ENCODE peak calls at places on chromosomes 3 and 15, in nine cellular contexts. E, Q, L, M, G, A, O, J and B are unnamed samples.
A peak's percentile ranks its signal among the peaks of the same experiment; 100 is the strongest.

GRCh38 chr3:141878812-141879211 is 2.4 kb downstream of the ATP1B3 start:
- DNase-seq in O (no peak), E (no peak), J (no peak), A (no peak), M (no peak), Q (no peak), G (no peak), L (no peak), B (no peak)

GRCh38 chr15:98648654-98649537 is 557 bp downstream of the IGF1R start:
- DNase-seq in O (no peak), G (peak; percentile 71), M (no peak), Q (no peak), L (peak; percentile 49), J (peak; percentile 53), A (peak; percentile 32), E (peak; percentile 45), B (peak; percentile 57)

GRCh38 chr3:54660599-54661210 is 267.2 kb downstream of the LRTM1 start:
- DNase-seq in A (no peak), E (no peak), O (no peak), J (no peak), G (no peak), M (no peak), Q (peak; percentile 4), L (no peak), B (no peak)

GRCh38 chr15:77010312-77010686 is 15.4 kb downstream of the PSTPIP1 start:
- DNase-seq in E (no peak), Q (no peak), G (no peak), A (no peak), M (no peak), O (no peak), J (no peak), L (no peak), B (no peak)

GRCh38 chr15:101107101-101107500 is 144.7 kb downstream of the CHSY1 start:
- DNase-seq in O (no peak), L (no peak), E (no peak), J (no peak), G (no peak), M (no peak), Q (no peak), A (no peak), B (no peak)

GRCh38 chr15:63402498-63403253 is 21.0 kb upstream of the CA12 start:
- DNase-seq in M (peak; percentile 53), J (no peak), O (peak; percentile 53), Q (no peak), A (no peak), L (no peak), G (peak; percentile 54), E (peak; percentile 45), B (no peak)

GRCh38 chr15:41746802-41747201 is 27.5 kb upstream of the MAPKBP1 start:
- DNase-seq in M (no peak), G (no peak), O (peak; percentile 13), L (no peak), Q (no peak), J (no peak), E (no peak), A (no peak), B (no peak)

GRCh38 chr3:117660941-117661635 is 951.5 kb downstream of the TUSC7 start:
- DNase-seq in M (no peak), O (no peak), E (no peak), A (no peak), L (no peak), J (no peak), Q (no peak), G (no peak), B (no peak)

GRCh38 chr15:23516866-23517265 is 48.6 kb upstream of the MKRN3 start:
- DNase-seq in O (no peak), G (no peak), E (no peak), Q (no peak), A (no peak), M (no peak), L (no peak), J (no peak), B (no peak)

GRCh38 chr3:119331661-119332060 is 37.5 kb downstream of the ARHGAP31 start:
- DNase-seq in A (no peak), L (no peak), J (no peak), Q (no peak), G (no peak), E (no peak), M (no peak), O (peak; percentile 19), B (no peak)

GRCh38 chr15:63600001-63600645 is 2.9 kb downstream of the FBXL22 start:
- DNase-seq in L (no peak), J (no peak), O (no peak), A (peak; percentile 20), Q (no peak), E (no peak), G (no peak), M (peak; percentile 80), B (no peak)

GRCh38 chr15:35007397-35007796 is 19.3 kb upstream of the ZNF770 start:
- DNase-seq in G (no peak), A (no peak), E (no peak), M (no peak), L (no peak), Q (no peak), O (no peak), J (no peak), B (no peak)

GRCh38 chr3:129560269-129560787 is 17.4 kb downstream of the H1-8 start:
- DNase-seq in A (no peak), O (no peak), J (no peak), M (no peak), E (no peak), G (no peak), L (no peak), Q (peak; percentile 29), B (no peak)

GRCh38 chr3:77421916-77422315 is 382.0 kb downstream of the ROBO2 start:
- DNase-seq in G (no peak), M (no peak), A (no peak), J (no peak), O (no peak), Q (no peak), E (no peak), L (no peak), B (no peak)
- TF ChIP-seq CTCF in G (no peak), M (no peak), A (no peak), J (no peak), O (no peak), Q (no peak), E (no peak), L (no peak), B (no peak)

GRCh38 chr3:188975612-188976314 is 196.0 kb upstream of the TPRG1 start:
- DNase-seq in O (no peak), Q (no peak), L (no peak), E (no peak), M (no peak), J (no peak), A (no peak), G (no peak), B (no peak)

GRCh38 chr3:188978772-188979171 is 193.0 kb upstream of the TPRG1 start:
- DNase-seq in O (no peak), A (no peak), E (no peak), L (no peak), M (no peak), J (no peak), Q (peak; percentile 35), G (no peak), B (no peak)

GRCh38 chr3:188976407-188976806 is 195.4 kb upstream of the TPRG1 start:
- DNase-seq in G (no peak), E (no peak), J (no peak), O (no peak), M (no peak), L (no peak), A (no peak), Q (no peak), B (no peak)

GRCh38 chr3:188972313-188972712 is 199.5 kb upstream of the TPRG1 start:
- DNase-seq in L (peak; percentile 36), M (no peak), E (no peak), Q (no peak), G (no peak), A (no peak), O (no peak), J (no peak), B (no peak)

GRCh38 chr3:188974856-188975611 is 196.7 kb upstream of the TPRG1 start:
- DNase-seq in E (no peak), M (no peak), O (no peak), L (no peak), A (no peak), J (no peak), Q (peak; percentile 23), G (no peak), B (no peak)
- TF ChIP-seq CTCF in E (no peak), M (no peak), O (no peak), L (no peak), A (no peak), J (no peak), Q (no peak), G (no peak), B (no peak)

GRCh38 chr15:53193149-53193548 is 403.0 kb upstream of the ONECUT1 start:
- DNase-seq in Q (no peak), J (no peak), E (peak; percentile 13), L (peak; percentile 16), O (peak; percentile 14), A (peak; percentile 5), G (peak; percentile 9), M (no peak), B (no peak)

GRCh38 chr15:53196235-53196634 is 406.1 kb upstream of the ONECUT1 start:
- DNase-seq in M (no peak), Q (no peak), G (no peak), O (no peak), L (peak; percentile 6), A (peak; percentile 4), J (no peak), E (no peak), B (no peak)

GRCh38 chr15:53202876-53203275 is 412.7 kb upstream of the ONECUT1 start:
- DNase-seq in J (no peak), M (no peak), G (no peak), L (no peak), Q (no peak), O (no peak), A (no peak), E (no peak), B (no peak)

GRCh38 chr15:53197426-53197839 is 407.3 kb upstream of the ONECUT1 start:
- DNase-seq in Q (peak; percentile 1), J (peak; percentile 63), E (peak; percentile 65), G (peak; percentile 53), L (peak; percentile 84), O (peak; percentile 62), A (peak; percentile 76), M (peak; percentile 86), B (peak; percentile 11)
- TF ChIP-seq CTCF in Q (peak; percentile 69), J (peak; percentile 66), E (peak; percentile 86), G (peak; percentile 64), L (peak; percentile 95), O (peak; percentile 94), A (peak; percentile 97), M (peak; percentile 89), B (peak; percentile 98)

DNA sequence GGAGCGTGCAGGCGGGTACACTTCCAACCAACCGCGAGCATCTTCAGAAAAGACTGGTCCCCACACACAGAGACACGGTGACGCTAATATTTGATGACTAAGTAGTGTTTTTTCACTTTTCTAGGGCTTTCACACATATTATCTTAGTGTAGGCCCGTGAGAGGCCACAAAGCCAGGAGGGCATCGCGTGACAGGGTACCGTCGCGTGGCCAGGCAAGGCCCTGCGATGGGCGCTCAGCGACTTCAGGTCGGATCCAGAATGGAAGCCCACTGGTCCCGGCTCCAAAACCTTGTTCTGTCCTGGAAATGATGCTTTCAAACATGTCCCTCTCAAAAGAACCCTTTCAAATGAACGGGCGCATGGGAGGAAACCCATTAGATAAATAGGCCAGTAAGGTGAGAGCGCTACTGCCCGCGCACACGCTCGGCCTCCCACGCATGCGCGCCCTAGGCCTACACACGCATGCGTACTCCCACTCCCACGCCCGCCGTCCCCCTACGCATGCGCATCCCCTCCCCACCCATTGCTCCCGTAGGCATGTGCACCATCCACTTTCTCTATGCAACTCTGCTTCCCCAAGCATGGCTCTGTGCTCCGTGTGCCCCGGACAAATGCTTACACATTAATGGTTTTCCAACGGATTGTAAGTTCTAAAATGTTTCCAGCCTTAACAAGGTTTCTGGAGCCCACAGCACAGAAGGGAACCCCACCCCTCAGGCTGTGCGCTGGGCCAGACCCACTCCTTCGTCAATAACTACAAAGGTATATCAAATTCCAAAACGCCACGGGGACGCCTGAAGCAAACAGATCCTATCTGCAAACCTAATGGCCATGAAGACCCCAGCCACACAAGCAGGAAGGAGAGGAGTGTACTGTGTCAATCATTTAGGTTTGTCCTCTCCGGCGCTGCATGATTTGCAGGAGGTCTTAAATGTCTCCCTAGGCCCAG is 72.1 kb downstream of the OCA2 start:
- DNase-seq in Q (no peak), O (no peak), G (no peak), A (no peak), L (no peak), E (no peak), J (no peak), M (peak; percentile 23), B (no peak)
- TF ChIP-seq CTCF in Q (no peak), O (no peak), G (no peak), A (no peak), L (no peak), E (no peak), J (no peak), M (no peak), B (no peak)